ENCODE peak calls at places on chromosomes 12 and 14, in nine cellular contexts. I is colonic mucosa; P is nephron progenitor cell; C is neural crest cell; H is keratinocyte; F is activated CD4-positive, alpha-beta T cell treated with anti-CD3 and anti-CD28 coated beads for 1 hour; V is B cell; J is T47D; K is spleen. U is an unnamed sample.

GRCh38 chr12:100795193-100796179 is 910 bp downstream of the ANO4 start:
- DNase-seq in I (no peak), P (no peak), C (no peak), H (no peak), F (no peak), V (no peak), J (no peak), K (no peak), U (no peak)

GRCh38 chr12:75526655-75527511 is 15.5 kb upstream of the KRR1 start:
- DNase-seq in I (no peak), P (peak), C (peak), H (no peak), F (no peak), V (peak), J (peak), K (no peak), U (no peak)

GRCh38 chr12:58668831-58669230 is 251.5 kb downstream of the LRIG3 start:
- DNase-seq in I (no peak), P (no peak), C (no peak), H (no peak), F (no peak), V (no peak), J (no peak), K (no peak), U (no peak)

GRCh38 chr12:117143008-117143532 is 43.9 kb upstream of the TESC start:
- DNase-seq in I (no peak), P (no peak), C (no peak), H (no peak), F (no peak), V (no peak), J (peak), K (no peak), U (no peak)

GRCh38 chr12:79020106-79020505 is 155.5 kb downstream of the SYT1 start:
- DNase-seq in I (no peak), P (no peak), C (no peak), H (no peak), F (no peak), V (no peak), J (no peak), K (no peak), U (no peak)

GRCh38 chr12:65492997-65493892 is 214.8 kb downstream of the MSRB3 start:
- DNase-seq in I (no peak), P (no peak), C (no peak), H (no peak), F (no peak), V (no peak), J (no peak), K (no peak), U (no peak)

GRCh38 chr14:101481557-101481956 is 79.7 kb upstream of the DIO3 start:
- DNase-seq in I (no peak), P (no peak), C (no peak), H (no peak), F (no peak), V (no peak), J (no peak), K (peak), U (no peak)

GRCh38 chr12:91577586-91578539 is 395.2 kb upstream of the DCN start:
- DNase-seq in I (no peak), P (no peak), C (no peak), H (no peak), F (no peak), V (peak), J (peak), K (no peak), U (no peak)

GRCh38 chr12:50222275-50222783 is 55.2 kb upstream of the CERS5 start:
- DNase-seq in I (peak), P (peak), C (peak), H (no peak), F (no peak), V (peak), J (no peak), K (no peak), U (peak)

GRCh38 chr12:6376079-6376941 is 947 bp upstream of the SCNN1A start:
- DNase-seq in I (peak), P (peak), C (no peak), H (peak), F (no peak), V (no peak), J (no peak), K (peak), U (no peak)